ENCODE peak calls at places on chromosome 1, in eight cellular contexts. One of them, this sample, is unnamed.

GRCh38 chr1:189149547-189150375 is 1327.9 kb downstream of the BRINP3 start:
- DNase-seq in HFFc6: no peak
- DNase-seq in HFF-Myc: no peak
- DNase-seq in BE2C: no peak
- DNase-seq in stimulated activated CD4-positive, alpha-beta T cell treated with anti-CD3 and anti-CD28 coated beads, Interleukin-4, amount 100 ng/mL, for 24 hours: no peak
- DNase-seq in GM03348: no peak
- DNase-seq in prostate gland: no peak
- DNase-seq in DMS53: peak; percentile 80
- DNase-seq in this sample: no peak

GRCh38 chr1:6026095-6026809 is 19.4 kb upstream of the KCNAB2 start:
- DNase-seq in HFFc6: peak; percentile 15
- DNase-seq in HFF-Myc: peak; percentile 19
- DNase-seq in BE2C: peak; percentile 73
- DNase-seq in stimulated activated CD4-positive, alpha-beta T cell treated with anti-CD3 and anti-CD28 coated beads, Interleukin-4, amount 100 ng/mL, for 24 hours: peak; percentile 94
- DNase-seq in GM03348: peak; percentile 78
- DNase-seq in prostate gland: peak; percentile 39
- DNase-seq in DMS53: peak; percentile 99
- DNase-seq in this sample: peak; percentile 83

GRCh38 chr1:232335261-232335660 is 294.7 kb downstream of the SIPA1L2 start:
- DNase-seq in HFFc6: no peak
- DNase-seq in HFF-Myc: no peak
- DNase-seq in BE2C: no peak
- DNase-seq in stimulated activated CD4-positive, alpha-beta T cell treated with anti-CD3 and anti-CD28 coated beads, Interleukin-4, amount 100 ng/mL, for 24 hours: no peak
- DNase-seq in GM03348: no peak
- DNase-seq in prostate gland: no peak
- DNase-seq in DMS53: no peak
- DNase-seq in this sample: no peak

GRCh38 chr1:153540394-153541361 is at the start of gene S100A5:
- DNase-seq in HFFc6: peak; percentile 35
- DNase-seq in HFF-Myc: no peak
- DNase-seq in BE2C: no peak
- DNase-seq in stimulated activated CD4-positive, alpha-beta T cell treated with anti-CD3 and anti-CD28 coated beads, Interleukin-4, amount 100 ng/mL, for 24 hours: peak; percentile 61
- DNase-seq in GM03348: peak; percentile 63
- DNase-seq in prostate gland: no peak
- DNase-seq in DMS53: peak; percentile 14
- DNase-seq in this sample: no peak

GRCh38 chr1:26524181-26524580 is 5.4 kb upstream of the RPS6KA1 start:
- DNase-seq in HFFc6: no peak
- DNase-seq in HFF-Myc: no peak
- DNase-seq in BE2C: no peak
- DNase-seq in stimulated activated CD4-positive, alpha-beta T cell treated with anti-CD3 and anti-CD28 coated beads, Interleukin-4, amount 100 ng/mL, for 24 hours: no peak
- DNase-seq in GM03348: no peak
- DNase-seq in prostate gland: no peak
- DNase-seq in DMS53: no peak
- DNase-seq in this sample: no peak

GRCh38 chr1:17540255-17541001 is 930 bp downstream of the ARHGEF10L start:
- DNase-seq in HFFc6: no peak
- DNase-seq in HFF-Myc: no peak
- DNase-seq in BE2C: no peak
- DNase-seq in stimulated activated CD4-positive, alpha-beta T cell treated with anti-CD3 and anti-CD28 coated beads, Interleukin-4, amount 100 ng/mL, for 24 hours: no peak
- DNase-seq in GM03348: peak; percentile 87
- DNase-seq in prostate gland: peak; percentile 10
- DNase-seq in DMS53: peak; percentile 61
- DNase-seq in this sample: no peak

GRCh38 chr1:54581621-54582035 is 33.6 kb downstream of the ACOT11 start:
- DNase-seq in HFFc6: peak; percentile 77
- DNase-seq in HFF-Myc: peak; percentile 19
- DNase-seq in BE2C: peak; percentile 78
- DNase-seq in stimulated activated CD4-positive, alpha-beta T cell treated with anti-CD3 and anti-CD28 coated beads, Interleukin-4, amount 100 ng/mL, for 24 hours: no peak
- DNase-seq in GM03348: peak; percentile 98
- DNase-seq in prostate gland: peak; percentile 96
- DNase-seq in DMS53: no peak
- DNase-seq in this sample: peak; percentile 99

GRCh38 chr1:234150892-234151291 is 222.4 kb upstream of the COA6 start:
- DNase-seq in HFFc6: no peak
- DNase-seq in HFF-Myc: no peak
- DNase-seq in BE2C: no peak
- DNase-seq in stimulated activated CD4-positive, alpha-beta T cell treated with anti-CD3 and anti-CD28 coated beads, Interleukin-4, amount 100 ng/mL, for 24 hours: no peak
- DNase-seq in GM03348: no peak
- DNase-seq in prostate gland: no peak
- DNase-seq in DMS53: no peak
- DNase-seq in this sample: no peak

GRCh38 chr1:151815716-151816327 is 10.6 kb upstream of the LINGO4 start:
- DNase-seq in HFFc6: no peak
- DNase-seq in HFF-Myc: no peak
- DNase-seq in BE2C: no peak
- DNase-seq in stimulated activated CD4-positive, alpha-beta T cell treated with anti-CD3 and anti-CD28 coated beads, Interleukin-4, amount 100 ng/mL, for 24 hours: no peak
- DNase-seq in GM03348: no peak
- DNase-seq in prostate gland: no peak
- DNase-seq in DMS53: no peak
- DNase-seq in this sample: no peak

GRCh38 chr1:1955651-1956094 is 36.6 kb upstream of the TMEM52 start:
- DNase-seq in HFFc6: no peak
- DNase-seq in HFF-Myc: no peak
- DNase-seq in BE2C: no peak
- DNase-seq in stimulated activated CD4-positive, alpha-beta T cell treated with anti-CD3 and anti-CD28 coated beads, Interleukin-4, amount 100 ng/mL, for 24 hours: no peak
- DNase-seq in GM03348: no peak
- DNase-seq in prostate gland: no peak
- DNase-seq in DMS53: no peak
- DNase-seq in this sample: no peak

GRCh38 chr1:212186427-212187207 is 98.6 kb upstream of the PPP2R5A start:
- DNase-seq in HFFc6: no peak
- DNase-seq in HFF-Myc: no peak
- DNase-seq in BE2C: no peak
- DNase-seq in stimulated activated CD4-positive, alpha-beta T cell treated with anti-CD3 and anti-CD28 coated beads, Interleukin-4, amount 100 ng/mL, for 24 hours: no peak
- DNase-seq in GM03348: no peak
- DNase-seq in prostate gland: no peak
- DNase-seq in DMS53: no peak
- DNase-seq in this sample: no peak

GRCh38 chr1:108830119-108831008 is 26.5 kb downstream of the AKNAD1 start:
- DNase-seq in HFFc6: peak; percentile 97
- DNase-seq in HFF-Myc: peak; percentile 96
- DNase-seq in BE2C: peak; percentile 67
- DNase-seq in stimulated activated CD4-positive, alpha-beta T cell treated with anti-CD3 and anti-CD28 coated beads, Interleukin-4, amount 100 ng/mL, for 24 hours: no peak
- DNase-seq in GM03348: peak; percentile 90
- DNase-seq in prostate gland: peak; percentile 35
- DNase-seq in DMS53: peak; percentile 98
- DNase-seq in this sample: peak; percentile 64

GRCh38 chr1:8448906-8449661 is 131.2 kb downstream of the SLC45A1 start:
- DNase-seq in HFFc6: peak; percentile 50
- DNase-seq in HFF-Myc: no peak
- DNase-seq in BE2C: no peak
- DNase-seq in stimulated activated CD4-positive, alpha-beta T cell treated with anti-CD3 and anti-CD28 coated beads, Interleukin-4, amount 100 ng/mL, for 24 hours: no peak
- DNase-seq in GM03348: peak; percentile 46
- DNase-seq in prostate gland: peak; percentile 54
- DNase-seq in DMS53: peak; percentile 78
- DNase-seq in this sample: no peak

GRCh38 chr1:203589201-203589600 is 37.4 kb upstream of the ATP2B4 start:
- DNase-seq in HFFc6: no peak
- DNase-seq in HFF-Myc: no peak
- DNase-seq in BE2C: no peak
- DNase-seq in stimulated activated CD4-positive, alpha-beta T cell treated with anti-CD3 and anti-CD28 coated beads, Interleukin-4, amount 100 ng/mL, for 24 hours: no peak
- DNase-seq in GM03348: no peak
- DNase-seq in prostate gland: no peak
- DNase-seq in DMS53: no peak
- DNase-seq in this sample: no peak

GRCh38 chr1:245377854-245378253 is 223.1 kb downstream of the KIF26B start:
- DNase-seq in HFFc6: no peak
- DNase-seq in HFF-Myc: no peak
- DNase-seq in BE2C: no peak
- DNase-seq in stimulated activated CD4-positive, alpha-beta T cell treated with anti-CD3 and anti-CD28 coated beads, Interleukin-4, amount 100 ng/mL, for 24 hours: no peak
- DNase-seq in GM03348: no peak
- DNase-seq in prostate gland: no peak
- DNase-seq in DMS53: no peak
- DNase-seq in this sample: no peak

GRCh38 chr1:178241057-178241456 is 147.2 kb downstream of the RASAL2 start:
- DNase-seq in HFFc6: peak; percentile 16
- DNase-seq in HFF-Myc: no peak
- DNase-seq in BE2C: no peak
- DNase-seq in stimulated activated CD4-positive, alpha-beta T cell treated with anti-CD3 and anti-CD28 coated beads, Interleukin-4, amount 100 ng/mL, for 24 hours: no peak
- DNase-seq in GM03348: peak; percentile 7
- DNase-seq in prostate gland: no peak
- DNase-seq in DMS53: peak; percentile 56
- DNase-seq in this sample: no peak

GRCh38 chr1:86774305-86775304 is 70.2 kb downstream of the SH3GLB1 start:
- DNase-seq in HFFc6: peak; percentile 76
- DNase-seq in HFF-Myc: peak; percentile 70
- DNase-seq in BE2C: peak; percentile 61
- DNase-seq in stimulated activated CD4-positive, alpha-beta T cell treated with anti-CD3 and anti-CD28 coated beads, Interleukin-4, amount 100 ng/mL, for 24 hours: peak; percentile 55
- DNase-seq in GM03348: peak; percentile 72
- DNase-seq in prostate gland: no peak
- DNase-seq in DMS53: peak; percentile 94
- DNase-seq in this sample: peak; percentile 95

GRCh38 chr1:110421159-110421777 is 13.8 kb upstream of the LAMTOR5 start:
- DNase-seq in HFFc6: peak; percentile 66
- DNase-seq in HFF-Myc: no peak
- DNase-seq in BE2C: no peak
- DNase-seq in stimulated activated CD4-positive, alpha-beta T cell treated with anti-CD3 and anti-CD28 coated beads, Interleukin-4, amount 100 ng/mL, for 24 hours: no peak
- DNase-seq in GM03348: peak; percentile 58
- DNase-seq in prostate gland: no peak
- DNase-seq in DMS53: no peak
- DNase-seq in this sample: peak; percentile 65

GRCh38 chr1:87335175-87335992 is 6.7 kb downstream of the LMO4 start:
- DNase-seq in HFFc6: peak; percentile 24
- DNase-seq in HFF-Myc: no peak
- DNase-seq in BE2C: peak; percentile 65
- DNase-seq in stimulated activated CD4-positive, alpha-beta T cell treated with anti-CD3 and anti-CD28 coated beads, Interleukin-4, amount 100 ng/mL, for 24 hours: peak; percentile 61
- DNase-seq in GM03348: peak; percentile 85
- DNase-seq in prostate gland: peak; percentile 43
- DNase-seq in DMS53: peak; percentile 82
- DNase-seq in this sample: peak; percentile 36

GRCh38 chr1:33943978-33944377 is 80.1 kb downstream of the HMGB4 start:
- DNase-seq in HFFc6: peak; percentile 91
- DNase-seq in HFF-Myc: peak; percentile 45
- DNase-seq in BE2C: no peak
- DNase-seq in stimulated activated CD4-positive, alpha-beta T cell treated with anti-CD3 and anti-CD28 coated beads, Interleukin-4, amount 100 ng/mL, for 24 hours: no peak
- DNase-seq in GM03348: peak; percentile 74
- DNase-seq in prostate gland: no peak
- DNase-seq in DMS53: peak; percentile 17
- DNase-seq in this sample: no peak

GRCh38 chr1:24558902-24559791 is 3.3 kb downstream of the NCMAP start:
- DNase-seq in HFFc6: peak; percentile 52
- DNase-seq in HFF-Myc: peak; percentile 6
- DNase-seq in BE2C: no peak
- DNase-seq in stimulated activated CD4-positive, alpha-beta T cell treated with anti-CD3 and anti-CD28 coated beads, Interleukin-4, amount 100 ng/mL, for 24 hours: no peak
- DNase-seq in GM03348: peak; percentile 35
- DNase-seq in prostate gland: peak; percentile 72
- DNase-seq in DMS53: peak; percentile 91
- DNase-seq in this sample: peak; percentile 26

GRCh38 chr1:115224636-115225035 is 113.4 kb downstream of the NGF start:
- DNase-seq in HFFc6: no peak
- DNase-seq in HFF-Myc: no peak
- DNase-seq in BE2C: no peak
- DNase-seq in stimulated activated CD4-positive, alpha-beta T cell treated with anti-CD3 and anti-CD28 coated beads, Interleukin-4, amount 100 ng/mL, for 24 hours: no peak
- DNase-seq in GM03348: no peak
- DNase-seq in prostate gland: no peak
- DNase-seq in DMS53: no peak
- DNase-seq in this sample: no peak

GRCh38 chr1:9239622-9240401 is 5.2 kb downstream of the H6PD start:
- DNase-seq in HFFc6: no peak
- DNase-seq in HFF-Myc: peak; percentile 50
- DNase-seq in BE2C: no peak
- DNase-seq in stimulated activated CD4-positive, alpha-beta T cell treated with anti-CD3 and anti-CD28 coated beads, Interleukin-4, amount 100 ng/mL, for 24 hours: peak; percentile 43
- DNase-seq in GM03348: no peak
- DNase-seq in prostate gland: no peak
- DNase-seq in DMS53: no peak
- DNase-seq in this sample: peak; percentile 77

GRCh38 chr1:9836632-9836960 is 12.8 kb upstream of the CLSTN1 start:
- DNase-seq in HFFc6: no peak
- DNase-seq in HFF-Myc: no peak
- DNase-seq in BE2C: no peak
- DNase-seq in stimulated activated CD4-positive, alpha-beta T cell treated with anti-CD3 and anti-CD28 coated beads, Interleukin-4, amount 100 ng/mL, for 24 hours: no peak
- DNase-seq in GM03348: no peak
- DNase-seq in prostate gland: no peak
- DNase-seq in DMS53: peak; percentile 86
- DNase-seq in this sample: no peak

GRCh38 chr1:116377564-116378529 is 4.8 kb downstream of the ATP1A1 start:
- DNase-seq in HFFc6: peak; percentile 92
- DNase-seq in HFF-Myc: peak; percentile 54
- DNase-seq in BE2C: peak; percentile 49
- DNase-seq in stimulated activated CD4-positive, alpha-beta T cell treated with anti-CD3 and anti-CD28 coated beads, Interleukin-4, amount 100 ng/mL, for 24 hours: peak; percentile 39
- DNase-seq in GM03348: peak; percentile 73
- DNase-seq in prostate gland: peak; percentile 61
- DNase-seq in DMS53: peak; percentile 30
- DNase-seq in this sample: peak; percentile 77

This sample was measured in gastrocnemius medialis.